ENCODE peak calls at places on chromosomes 5 and 9, in seven cellular contexts. T is PC-3, R is endothelial cell, K is GM20000, I is retinal pigment epithelial cell, C is upper lobe of left lung, S is BJ. E is an unnamed sample.

GRCh38 chr5:19917588-19917987 is 70.4 kb downstream of the CDH18 start:
- DNase-seq in K (no peak), R (no peak), S (no peak), C (no peak), T (peak; percentile 13), I (no peak), E (no peak)

GRCh38 chr5:38938424-38938823 is 92.6 kb downstream of the OSMR start:
- DNase-seq in T (no peak), S (no peak), R (no peak), C (no peak), I (no peak), K (no peak), E (no peak)

GRCh38 chr5:150038547-150038946 is 38.0 kb downstream of the HMGXB3 start:
- DNase-seq in K (no peak), S (no peak), C (no peak), T (no peak), I (no peak), R (no peak), E (no peak)

GRCh38 chr5:66617991-66618768 is 22.0 kb downstream of the MAST4 start:
- DNase-seq in C (no peak), S (no peak), I (no peak), R (no peak), K (no peak), T (no peak), E (no peak)

GRCh38 chr5:153613143-153613542 is 122.7 kb downstream of the GRIA1 start:
- DNase-seq in T (peak; percentile 54), C (no peak), I (no peak), K (no peak), R (no peak), S (peak; percentile 19), E (no peak)

GRCh38 chr5:91474201-91474600 is 91.1 kb upstream of the ARRDC3 start:
- DNase-seq in C (no peak), T (no peak), I (no peak), R (no peak), S (no peak), K (no peak), E (no peak)

GRCh38 chr5:57117601-57118000 is 56.3 kb upstream of the GPBP1 start:
- DNase-seq in S (no peak), C (no peak), I (no peak), R (no peak), K (no peak), T (peak; percentile 7), E (no peak)

GRCh38 chr9:85416720-85417119 is 325.0 kb downstream of the AGTPBP1 start:
- DNase-seq in T (peak; percentile 34), C (no peak), K (no peak), R (no peak), S (no peak), I (no peak), E (no peak)

GRCh38 chr5:14741131-14741530 is 76.6 kb downstream of the OTULIN start:
- DNase-seq in R (no peak), S (no peak), I (no peak), T (no peak), K (no peak), C (no peak), E (no peak)

GRCh38 chr5:157283434-157283833 is 17.5 kb downstream of the CYFIP2 start:
- DNase-seq in I (no peak), K (peak; percentile 45), T (no peak), R (no peak), S (no peak), C (no peak), E (peak; percentile 77)

GRCh38 chr9:16417101-16417500 is 453.4 kb downstream of the BNC2 start:
- DNase-seq in R (no peak), C (no peak), T (peak; percentile 86), K (no peak), S (peak; percentile 81), I (no peak), E (no peak)

GRCh38 chr5:177169271-177169670 is 35.7 kb downstream of the NSD1 start:
- DNase-seq in T (no peak), I (no peak), S (no peak), C (no peak), R (no peak), K (no peak), E (no peak)

GRCh38 chr5:174355995-174356394 is 310.5 kb downstream of the NSG2 start:
- DNase-seq in R (no peak), C (no peak), S (no peak), K (no peak), T (no peak), I (no peak), E (no peak)

GRCh38 chr5:2190549-2190948 is 307.8 kb upstream of the IRX4 start:
- DNase-seq in R (no peak), K (no peak), I (no peak), T (no peak), S (no peak), C (no peak), E (no peak)

GRCh38 chr9:16180546-16180945 is 627.7 kb downstream of the CCDC171 start:
- DNase-seq in K (no peak), S (no peak), I (no peak), T (peak; percentile 19), R (no peak), C (no peak), E (no peak)

GRCh38 chr5:93674138-93674537 is 67.3 kb downstream of the POU5F2 start:
- DNase-seq in S (no peak), I (no peak), K (no peak), T (no peak), R (no peak), C (no peak), E (no peak)

GRCh38 chr5:121304838-121305237 is 546.8 kb upstream of the FTMT start:
- DNase-seq in I (no peak), K (no peak), S (no peak), R (no peak), T (no peak), C (no peak), E (no peak)

GRCh38 chr5:92548351-92548750 is 1032.7 kb downstream of the NR2F1-AS1 start:
- DNase-seq in K (no peak), I (no peak), R (no peak), C (no peak), S (no peak), T (no peak), E (no peak)

GRCh38 chr5:115875447-115875846 is 33.7 kb downstream of the AP3S1 start:
- DNase-seq in I (no peak), R (no peak), C (no peak), K (no peak), S (no peak), T (peak; percentile 4), E (no peak)

GRCh38 chr5:59569608-59570334 is 323.8 kb downstream of the PDE4D start:
- DNase-seq in T (no peak), R (no peak), S (no peak), K (no peak), C (no peak), I (no peak), E (no peak)

GRCh38 chr5:132008163-132008473 is 3.3 kb downstream of the ACSL6 start:
- DNase-seq in K (no peak), R (no peak), C (no peak), S (no peak), T (no peak), I (no peak), E (no peak)

GRCh38 chr5:141001854-141002666 is 35.8 kb downstream of the PCDHAC2 start:
- DNase-seq in R (peak; percentile 34), I (peak; percentile 26), S (no peak), T (peak; percentile 48), C (peak; percentile 46), K (no peak), E (no peak)

GRCh38 chr9:83706703-83707517 is 848 bp downstream of the UBQLN1 start:
- DNase-seq in C (peak; percentile 89), K (peak; percentile 37), S (no peak), R (peak; percentile 80), T (no peak), I (no peak), E (no peak)

GRCh38 chr5:87432460-87432859 is 19.7 kb upstream of the CCNH start:
- DNase-seq in S (no peak), I (no peak), C (no peak), K (no peak), R (no peak), T (no peak), E (no peak)

GRCh38 chr9:134152488-134152887 is 11.9 kb downstream of the RNU6ATAC start:
- DNase-seq in K (no peak), S (no peak), C (no peak), T (no peak), I (no peak), R (no peak), E (no peak)

DNA sequence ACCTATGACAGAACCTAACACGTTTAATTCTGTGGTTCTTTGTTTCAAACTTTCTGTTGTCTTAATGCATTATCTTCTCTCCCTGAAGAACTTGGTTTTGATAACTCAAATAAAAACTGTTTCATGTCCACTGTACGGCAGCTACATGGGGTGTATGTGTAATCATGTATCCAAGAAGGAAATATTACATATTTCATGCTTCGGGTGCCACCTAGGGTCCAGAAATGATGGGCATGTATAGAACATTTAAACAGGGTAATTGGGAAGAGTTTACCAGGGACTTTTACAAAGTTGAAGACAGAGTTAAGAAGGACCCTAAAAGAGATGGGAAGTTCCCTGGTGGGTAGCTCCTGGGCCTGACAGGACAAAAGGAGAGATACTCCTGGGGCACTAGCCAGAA is 291.3 kb downstream of the FBXL7 start:
- DNase-seq in R (no peak), T (peak; percentile 38), I (no peak), K (no peak), S (no peak), C (no peak), E (no peak)
- TF ChIP-seq CTCF in R (no peak), T (peak; percentile 43), I (peak; percentile 25), K (no peak), S (no peak), C (peak; percentile 16), E (no peak)

GRCh38 chr5:31626604-31627234 is 12.2 kb upstream of the PDZD2 start:
- DNase-seq in T (peak; percentile 30), R (no peak), I (no peak), S (no peak), K (no peak), C (no peak), E (no peak)
- TF ChIP-seq CTCF in T (no peak), R (no peak), I (no peak), S (no peak), K (no peak), C (no peak), E (no peak)

DNA sequence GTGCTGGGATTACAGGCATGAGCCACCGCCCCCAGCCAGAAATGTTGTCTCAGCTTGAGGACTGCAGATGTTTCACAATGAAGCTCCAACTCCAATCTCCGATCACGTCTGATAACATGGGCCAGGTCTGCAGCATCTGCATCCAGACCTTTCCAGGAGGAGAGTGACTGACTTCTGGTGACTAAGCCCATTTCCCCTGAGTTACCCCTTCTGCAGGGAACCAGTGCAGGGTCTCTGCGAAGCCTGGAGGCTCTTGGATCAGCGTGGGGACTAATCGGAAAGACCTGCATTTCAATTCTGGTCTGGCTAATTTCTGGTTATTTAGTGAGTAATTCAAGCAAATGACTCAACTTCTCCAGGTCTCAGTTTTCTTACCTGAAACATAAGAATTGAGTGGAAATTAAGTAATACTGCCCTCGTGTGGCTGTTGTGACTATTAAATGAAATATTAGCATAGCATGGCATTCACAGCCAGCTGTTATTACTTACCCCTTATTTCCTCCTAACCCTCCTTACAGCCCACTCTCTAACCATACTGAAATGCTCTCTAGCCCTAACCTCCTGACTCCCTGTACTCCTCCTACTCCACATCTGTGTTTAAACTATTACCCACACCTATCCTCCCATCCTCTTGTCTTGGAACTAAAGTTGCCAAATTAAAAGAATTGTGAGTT is 2.2 kb upstream of the GNPDA1 start:
- DNase-seq in C (no peak), R (no peak), I (no peak), T (peak; percentile 92), S (no peak), K (peak; percentile 75), E (no peak)
- TF ChIP-seq CTCF in C (peak; percentile 44), R (peak; percentile 56), I (peak; percentile 41), T (peak; percentile 67), S (peak; percentile 44), K (peak; percentile 29), E (peak; percentile 25)

GRCh38 chr9:114271556-114272510 is 51.1 kb upstream of the ORM1 start:
- DNase-seq in R (peak; percentile 63), S (no peak), T (peak; percentile 15), C (no peak), I (no peak), K (peak; percentile 41), E (no peak)
- TF ChIP-seq CTCF in R (peak; percentile 67), S (no peak), T (peak; percentile 48), C (peak; percentile 16), I (peak; percentile 46), K (no peak), E (peak; percentile 40)